ENCODE peak calls at places on chromosomes 4 and X, in four cellular contexts. One of them, this sample, is unnamed.

GRCh38 chr4:151199496-151200190 is 77.3 kb upstream of the PRSS48 start:
- DNase-seq in mesendoderm: no peak
- DNase-seq in IMR-90: no peak
- DNase-seq in H1: no peak
- DNase-seq in this sample: no peak

GRCh38 chr4:25313194-25313895 is 771 bp downstream of the ZCCHC4 start:
- DNase-seq in mesendoderm: peak
- DNase-seq in IMR-90: no peak
- DNase-seq in H1: no peak
- DNase-seq in this sample: no peak

GRCh38 chr4:61373901-61374611 is 173.9 kb downstream of the ADGRL3 start:
- DNase-seq in mesendoderm: no peak
- DNase-seq in IMR-90: peak
- DNase-seq in H1: no peak
- DNase-seq in this sample: no peak

GRCh38 chr4:47612116-47613023 is 127.3 kb downstream of the ATP10D start:
- DNase-seq in mesendoderm: no peak
- DNase-seq in IMR-90: peak
- DNase-seq in H1: no peak
- DNase-seq in this sample: no peak

GRCh38 chr4:67522851-67523671 is 22.2 kb downstream of the CENPC start:
- DNase-seq in mesendoderm: no peak
- DNase-seq in IMR-90: peak
- DNase-seq in H1: no peak
- DNase-seq in this sample: no peak

GRCh38 chr4:141711211-141711610 is 74.8 kb downstream of the IL15 start:
- DNase-seq in mesendoderm: peak
- DNase-seq in IMR-90: peak
- DNase-seq in H1: no peak
- DNase-seq in this sample: no peak

GRCh38 chrX:152904151-152905080 is 6.5 kb downstream of the ZNF185 start:
- DNase-seq in mesendoderm: peak
- DNase-seq in IMR-90: peak
- DNase-seq in H1: peak
- DNase-seq in this sample: peak

GRCh38 chr4:158004101-158004500 is 168.7 kb downstream of the GASK1B start:
- DNase-seq in mesendoderm: no peak
- DNase-seq in IMR-90: no peak
- DNase-seq in H1: no peak
- DNase-seq in this sample: no peak

GRCh38 chrX:13468096-13468495 is 101.3 kb upstream of the EGFL6 start:
- DNase-seq in mesendoderm: no peak
- DNase-seq in IMR-90: no peak
- DNase-seq in H1: no peak
- DNase-seq in this sample: no peak

GRCh38 chr4:138875886-138876608 is 139.5 kb upstream of the NOCT start:
- DNase-seq in mesendoderm: peak
- DNase-seq in IMR-90: peak
- DNase-seq in H1: no peak
- DNase-seq in this sample: no peak

GRCh38 chr4:123640271-123640670 is 243.7 kb downstream of the SPRY1 start:
- DNase-seq in mesendoderm: no peak
- DNase-seq in IMR-90: peak
- DNase-seq in H1: no peak
- DNase-seq in this sample: no peak

GRCh38 chr4:5976431-5976830 is 41.8 kb downstream of the C4orf50 start:
- DNase-seq in mesendoderm: peak
- DNase-seq in IMR-90: no peak
- DNase-seq in H1: no peak
- DNase-seq in this sample: peak

GRCh38 chr4:33975996-33976395 is 2268.3 kb downstream of the ARAP2 start:
- DNase-seq in mesendoderm: no peak
- DNase-seq in IMR-90: no peak
- DNase-seq in H1: no peak
- DNase-seq in this sample: no peak

GRCh38 chrX:40273356-40274050 is 175.7 kb upstream of the BCOR start:
- DNase-seq in mesendoderm: peak
- DNase-seq in IMR-90: peak
- DNase-seq in H1: no peak
- DNase-seq in this sample: no peak

GRCh38 chr4:7365472-7366179 is 69.1 kb downstream of the PSAPL1 start:
- DNase-seq in mesendoderm: no peak
- DNase-seq in IMR-90: no peak
- DNase-seq in H1: no peak
- DNase-seq in this sample: no peak

GRCh38 chr4:140163029-140163810 is 9.2 kb upstream of the MAML3 start:
- DNase-seq in mesendoderm: no peak
- DNase-seq in IMR-90: peak
- DNase-seq in H1: no peak
- DNase-seq in this sample: no peak

GRCh38 chr4:148980782-148981181 is 538.6 kb upstream of the NR3C2 start:
- DNase-seq in mesendoderm: no peak
- DNase-seq in IMR-90: no peak
- DNase-seq in H1: no peak
- DNase-seq in this sample: no peak

GRCh38 chr4:105352826-105353225 is 121.0 kb downstream of the PPA2 start:
- DNase-seq in mesendoderm: peak
- DNase-seq in IMR-90: peak
- DNase-seq in H1: no peak
- DNase-seq in this sample: no peak

GRCh38 chrX:44234541-44234940 is 108.9 kb downstream of the EFHC2 start:
- DNase-seq in mesendoderm: no peak
- DNase-seq in IMR-90: no peak
- DNase-seq in H1: no peak
- DNase-seq in this sample: no peak

GRCh38 chrX:113429011-113429410 is 588.4 kb upstream of the AMOT start:
- DNase-seq in mesendoderm: no peak
- DNase-seq in IMR-90: no peak
- DNase-seq in H1: no peak
- DNase-seq in this sample: no peak

GRCh38 chr4:76725039-76725438 is 172.9 kb downstream of the SOWAHB start:
- DNase-seq in mesendoderm: no peak
- DNase-seq in IMR-90: no peak
- DNase-seq in H1: no peak
- DNase-seq in this sample: no peak

GRCh38 chrX:97494756-97495372 is 611.2 kb downstream of the RPA4 start:
- DNase-seq in mesendoderm: peak
- DNase-seq in IMR-90: no peak
- DNase-seq in H1: no peak
- DNase-seq in this sample: no peak

GRCh38 chr4:125198916-125199315 is 115.8 kb upstream of the FAT4 start:
- DNase-seq in mesendoderm: peak
- DNase-seq in IMR-90: peak
- DNase-seq in H1: no peak
- DNase-seq in this sample: no peak

GRCh38 chr4:175440776-175441175 is 371.3 kb downstream of the GPM6A start:
- DNase-seq in mesendoderm: no peak
- DNase-seq in IMR-90: no peak
- DNase-seq in H1: no peak
- DNase-seq in this sample: no peak

GRCh38 chr4:156536661-156537060 is 434.9 kb downstream of the PDGFC start:
- DNase-seq in mesendoderm: peak
- DNase-seq in IMR-90: peak
- DNase-seq in H1: no peak
- DNase-seq in this sample: no peak

GRCh38 chrX:10634681-10635161 is 14.3 kb upstream of the MID1 start:
- DNase-seq in mesendoderm: peak
- DNase-seq in IMR-90: peak
- DNase-seq in H1: no peak
- DNase-seq in this sample: no peak

GRCh38 chrX:14598330-14598729 is 69.0 kb downstream of the GLRA2 start:
- DNase-seq in mesendoderm: peak
- DNase-seq in IMR-90: no peak
- DNase-seq in H1: no peak
- DNase-seq in this sample: peak

GRCh38 chr4:145583191-145583590 is 36.0 kb upstream of the MMAA start:
- DNase-seq in mesendoderm: no peak
- DNase-seq in IMR-90: no peak
- DNase-seq in H1: no peak
- DNase-seq in this sample: no peak

GRCh38 chrX:64152857-64153256 is 52.7 kb downstream of the AMER1 start:
- DNase-seq in mesendoderm: peak
- DNase-seq in IMR-90: no peak
- DNase-seq in H1: peak
- DNase-seq in this sample: peak

GRCh38 chr4:126038492-126039236 is 723.9 kb downstream of the FAT4 start:
- DNase-seq in mesendoderm: no peak
- DNase-seq in IMR-90: no peak
- DNase-seq in H1: no peak
- DNase-seq in this sample: no peak

GRCh38 chrX:53479295-53479694 is 45.1 kb upstream of the HSD17B10 start:
- DNase-seq in mesendoderm: peak
- DNase-seq in IMR-90: peak
- DNase-seq in H1: no peak
- DNase-seq in this sample: peak

GRCh38 chr4:152052431-152053057 is 291.7 kb upstream of the GATB start:
- DNase-seq in mesendoderm: no peak
- DNase-seq in IMR-90: peak
- DNase-seq in H1: no peak
- DNase-seq in this sample: no peak

GRCh38 chr4:143337600-143338287 is 1.1 kb downstream of the GAB1 start:
- DNase-seq in mesendoderm: peak
- DNase-seq in IMR-90: peak
- DNase-seq in H1: no peak
- DNase-seq in this sample: peak

GRCh38 chr4:184374006-184374405 is 100.3 kb downstream of the IRF2 start:
- DNase-seq in mesendoderm: no peak
- DNase-seq in IMR-90: no peak
- DNase-seq in H1: no peak
- DNase-seq in this sample: no peak
- H3K56ac ChIP-seq in mesendoderm: no peak
- H3K56ac ChIP-seq in IMR-90: no peak
- H3K56ac ChIP-seq in H1: no peak
- H3K56ac ChIP-seq in this sample: no peak

GRCh38 chrX:153973127-153974002 is 811 bp downstream of the TMEM187 start:
- DNase-seq in mesendoderm: no peak
- DNase-seq in IMR-90: no peak
- DNase-seq in H1: no peak
- DNase-seq in this sample: no peak

GRCh38 chrX:153970398-153971123 is 1.1 kb downstream of the HCFC1 start:
- DNase-seq in mesendoderm: peak
- DNase-seq in IMR-90: peak
- DNase-seq in H1: peak
- DNase-seq in this sample: peak

GRCh38 chrX:153972368-153973126 is at the start of gene TMEM187:
- DNase-seq in mesendoderm: peak
- DNase-seq in IMR-90: peak
- DNase-seq in H1: peak
- DNase-seq in this sample: peak

GRCh38 chrX:153971124-153971631 is 440 bp downstream of the HCFC1 start:
- DNase-seq in mesendoderm: peak
- DNase-seq in IMR-90: peak
- DNase-seq in H1: peak
- DNase-seq in this sample: peak

DNA sequence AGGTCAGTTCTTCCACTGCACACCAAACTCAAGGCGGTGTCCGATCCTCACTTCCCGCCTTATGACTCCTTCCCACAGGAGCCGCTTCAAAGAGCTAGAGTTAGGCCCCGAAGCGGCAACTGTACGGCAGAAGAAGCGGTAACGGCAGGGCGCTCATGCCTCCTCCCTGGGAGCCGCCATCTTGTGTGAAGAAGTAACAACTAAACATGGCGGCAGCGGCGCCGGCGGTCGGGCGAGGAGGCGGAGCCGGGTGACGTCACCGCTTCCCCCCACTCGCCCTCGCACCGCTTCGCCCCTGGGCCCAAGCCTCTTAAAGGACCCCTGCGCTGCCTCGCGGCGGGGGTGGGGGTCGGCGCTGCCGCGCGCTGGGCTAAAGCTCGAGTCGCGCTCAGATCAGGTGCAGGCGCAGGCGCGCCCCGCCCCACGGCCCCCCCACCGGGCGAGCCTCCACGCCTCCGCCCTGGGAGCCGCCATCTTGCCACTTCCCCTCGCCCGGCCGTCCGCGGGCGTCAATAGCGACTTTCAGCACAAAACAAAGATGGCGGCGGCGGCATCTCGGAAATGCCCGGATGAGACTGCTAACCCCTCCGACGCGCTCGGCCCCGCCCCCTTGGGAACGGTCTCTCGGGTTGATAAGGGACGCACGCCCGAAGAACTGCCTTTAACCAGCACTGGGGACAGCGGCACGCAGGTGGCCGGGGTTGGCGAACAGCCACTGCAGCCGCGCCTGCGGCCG is at the start of gene HCFC1:
- DNase-seq in mesendoderm: peak
- DNase-seq in IMR-90: peak
- DNase-seq in H1: peak
- DNase-seq in this sample: peak
- H4K8ac ChIP-seq in mesendoderm: peak
- H4K8ac ChIP-seq in IMR-90: peak
- H4K8ac ChIP-seq in H1: peak
- H4K8ac ChIP-seq in this sample: no peak

DNA sequence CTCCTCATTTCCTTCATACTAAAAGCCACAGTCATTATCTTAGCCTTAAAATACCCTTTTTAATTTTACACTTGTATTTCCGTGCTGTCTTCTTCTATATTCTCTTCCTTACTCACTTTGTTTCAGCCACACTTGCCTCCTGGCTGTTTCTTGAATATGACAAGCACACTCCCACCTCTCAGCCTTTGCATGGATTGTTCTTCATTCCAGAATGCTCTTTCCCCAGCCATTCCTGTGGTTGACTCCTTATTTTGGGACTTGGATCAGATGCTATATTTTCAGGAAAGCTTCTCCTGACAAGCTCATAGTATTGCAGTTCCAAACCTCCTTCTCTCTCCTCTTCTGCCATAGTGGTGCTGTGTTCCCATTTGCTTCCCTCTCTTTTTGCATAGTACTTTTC is 291.3 kb downstream of the PDHA2 start:
- DNase-seq in mesendoderm: no peak
- DNase-seq in IMR-90: no peak
- DNase-seq in H1: no peak
- DNase-seq in this sample: no peak
- H3K56ac ChIP-seq in mesendoderm: no peak
- H3K56ac ChIP-seq in IMR-90: no peak
- H3K56ac ChIP-seq in H1: no peak
- H3K56ac ChIP-seq in this sample: no peak

DNA sequence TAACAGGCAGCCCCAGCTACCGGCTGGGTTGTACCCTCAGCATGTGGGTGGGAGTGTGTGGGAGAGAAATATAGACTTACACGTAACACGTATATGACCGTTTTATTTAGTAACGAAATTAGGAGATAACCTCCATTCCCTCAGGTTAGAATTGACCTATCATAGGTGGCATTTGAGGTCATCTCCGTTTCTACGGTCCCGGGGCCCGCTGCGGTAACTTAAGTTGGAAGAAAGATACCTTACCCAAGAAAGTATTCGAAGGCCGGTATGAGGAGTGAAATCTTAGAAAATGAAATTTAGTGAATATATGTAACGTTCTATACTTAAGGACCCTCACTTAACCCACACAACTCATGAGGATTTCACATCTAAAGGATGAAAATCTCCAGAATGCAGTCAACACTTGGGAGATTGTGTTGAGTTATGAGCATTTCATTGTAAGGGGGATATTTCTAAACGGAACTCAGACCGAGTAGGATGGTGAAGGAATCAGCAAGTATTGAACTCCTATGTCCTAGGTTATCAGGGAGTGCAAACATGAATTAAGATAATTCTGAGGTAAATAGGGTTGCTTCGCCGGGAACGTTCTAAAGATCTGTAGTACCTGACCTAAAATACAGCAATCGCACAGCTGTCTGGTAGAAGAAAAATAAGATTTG is 906 bp downstream of the CISD2 start:
- DNase-seq in mesendoderm: no peak
- DNase-seq in IMR-90: peak
- DNase-seq in H1: no peak
- DNase-seq in this sample: no peak
- H4K8ac ChIP-seq in mesendoderm: no peak
- H4K8ac ChIP-seq in IMR-90: peak
- H4K8ac ChIP-seq in H1: peak
- H4K8ac ChIP-seq in this sample: no peak